ENCODE peak calls at places on chromosome 10, in nine cellular contexts. T is mammary epithelial cell, Q is H9, K is IMR-90, G is neural progenitor cell, C is GM23248, A is PC-9, P is MM.1S, S is endothelial cell of umbilical vein. V is an unnamed sample.

GRCh38 chr10:116655573-116655972 is 34.8 kb downstream of the PNLIPRP2 start:
- DNase-seq in Q (no peak), G (no peak), A (no peak), C (no peak), K (no peak), T (no peak), P (no peak), S (no peak), V (no peak)

GRCh38 chr10:5040010-5040635 is 36.5 kb upstream of the AKR1C2 start:
- DNase-seq in T (no peak), P (no peak), K (no peak), A (no peak), Q (no peak), S (no peak), C (no peak), G (no peak), V (no peak)

GRCh38 chr10:129307141-129307540 is 159.9 kb upstream of the MGMT start:
- DNase-seq in K (no peak), P (no peak), S (no peak), T (no peak), Q (no peak), A (no peak), C (no peak), G (no peak), V (no peak)

GRCh38 chr10:12389154-12389734 is 39.9 kb downstream of the CAMK1D start:
- DNase-seq in A (peak; percentile 36), C (no peak), K (no peak), Q (no peak), S (no peak), P (no peak), T (no peak), G (no peak), V (no peak)

GRCh38 chr10:24428410-24428782 is 219.5 kb downstream of the KIAA1217 start:
- DNase-seq in A (peak; percentile 92), Q (no peak), G (no peak), K (peak; percentile 70), C (peak; percentile 88), T (peak; percentile 86), S (no peak), P (no peak), V (peak; percentile 78)

GRCh38 chr10:94279835-94280709 is 82.7 kb downstream of the NOC3L start:
- DNase-seq in A (no peak), Q (peak; percentile 82), P (peak; percentile 57), S (peak; percentile 72), C (peak; percentile 72), K (peak; percentile 29), T (peak; percentile 37), G (peak; percentile 80), V (no peak)

GRCh38 chr10:130194194-130194990 is 58.2 kb downstream of the GLRX3 start:
- DNase-seq in G (no peak), C (no peak), A (no peak), K (peak; percentile 10), Q (no peak), T (no peak), S (no peak), P (no peak), V (no peak)

GRCh38 chr10:32210306-32211045 is 136.5 kb downstream of the EPC1 start:
- DNase-seq in A (no peak), T (peak; percentile 44), G (peak; percentile 26), K (peak; percentile 59), Q (peak; percentile 43), P (no peak), C (peak; percentile 80), S (peak; percentile 69), V (peak; percentile 31)

GRCh38 chr10:128865398-128865797 is 601.6 kb upstream of the MGMT start:
- DNase-seq in Q (no peak), P (no peak), T (no peak), C (no peak), K (no peak), S (no peak), G (no peak), A (no peak), V (no peak)

GRCh38 chr10:75400769-75401568 is 595 bp downstream of the ZNF503 start:
- DNase-seq in G (peak; percentile 72), A (peak; percentile 32), T (peak; percentile 49), K (peak; percentile 56), C (peak; percentile 90), Q (peak; percentile 54), S (peak; percentile 20), P (peak; percentile 65), V (no peak)

GRCh38 chr10:26157734-26158133 is 58.8 kb upstream of the GAD2 start:
- DNase-seq in K (no peak), S (no peak), A (no peak), C (no peak), G (peak; percentile 31), P (no peak), T (no peak), Q (no peak), V (no peak)

GRCh38 chr10:68543004-68543918 is 15.9 kb upstream of the SLC25A16 start:
- DNase-seq in T (peak; percentile 96), C (peak; percentile 82), S (no peak), G (no peak), P (no peak), A (peak; percentile 95), Q (no peak), K (peak; percentile 84), V (peak; percentile 87)

GRCh38 chr10:17445400-17445998 is 8.9 kb downstream of the ST8SIA6 start:
- DNase-seq in P (no peak), G (peak; percentile 15), S (no peak), Q (no peak), K (no peak), C (no peak), T (peak; percentile 5), A (peak; percentile 41), V (no peak)

GRCh38 chr10:14567421-14567820 is 207.3 kb downstream of the FAM107B start:
- DNase-seq in S (no peak), G (no peak), C (no peak), K (no peak), P (no peak), A (no peak), Q (no peak), T (no peak), V (no peak)

GRCh38 chr10:59903871-59904270 is 2.5 kb downstream of the CCDC6 start:
- DNase-seq in T (peak; percentile 40), Q (no peak), C (peak; percentile 75), G (no peak), A (no peak), S (no peak), K (peak; percentile 22), P (no peak), V (peak; percentile 50)

GRCh38 chr10:59896186-59896585 is 10.2 kb downstream of the CCDC6 start:
- DNase-seq in T (no peak), S (no peak), A (no peak), C (no peak), Q (no peak), K (no peak), G (no peak), P (no peak), V (no peak)

GRCh38 chr10:59898125-59898835 is 8.1 kb downstream of the CCDC6 start:
- DNase-seq in A (no peak), C (no peak), T (no peak), P (no peak), K (no peak), S (no peak), Q (no peak), G (no peak), V (no peak)

GRCh38 chr10:59901481-59901880 is 4.9 kb downstream of the CCDC6 start:
- DNase-seq in K (no peak), P (no peak), S (no peak), C (no peak), T (peak; percentile 50), G (no peak), Q (no peak), A (peak; percentile 83), V (no peak)

GRCh38 chr10:59900044-59900727 is 6.2 kb downstream of the CCDC6 start:
- DNase-seq in S (no peak), Q (no peak), C (no peak), K (no peak), P (no peak), G (no peak), A (no peak), T (no peak), V (no peak)
- H3K4me1 ChIP-seq in S (peaks cover 9% of the 10 kb centered on the region), Q (peaks cover 16% of the 10 kb centered on the region), C (peaks cover 28% of the 10 kb centered on the region), K (peaks cover 11% of the 10 kb centered on the region), P (peaks cover 6% of the 10 kb centered on the region), G (peaks cover 13% of the 10 kb centered on the region), A (peaks cover 42% of the 10 kb centered on the region), T (peaks cover 61% of the 10 kb centered on the region), V (peaks cover 11% of the 10 kb centered on the region)

GRCh38 chr10:76432274-76433012 is 1001.0 kb downstream of the LRMDA start:
- DNase-seq in S (no peak), C (peak; percentile 87), K (peak; percentile 74), Q (no peak), T (peak; percentile 74), G (no peak), A (peak; percentile 79), P (no peak), V (peak; percentile 85)

GRCh38 chr10:76436367-76436766 is 1004.9 kb downstream of the LRMDA start:
- DNase-seq in K (no peak), Q (no peak), C (no peak), T (no peak), P (no peak), A (no peak), S (no peak), G (no peak), V (no peak)

GRCh38 chr10:76435154-76435553 is 1003.7 kb downstream of the LRMDA start:
- DNase-seq in A (no peak), K (no peak), Q (no peak), G (no peak), T (no peak), P (no peak), C (peak; percentile 19), S (no peak), V (no peak)

GRCh38 chr10:76433161-76434005 is 1002.0 kb downstream of the LRMDA start:
- DNase-seq in P (no peak), C (no peak), T (peak; percentile 54), S (no peak), G (no peak), A (peak; percentile 71), K (no peak), Q (no peak), V (no peak)

DNA sequence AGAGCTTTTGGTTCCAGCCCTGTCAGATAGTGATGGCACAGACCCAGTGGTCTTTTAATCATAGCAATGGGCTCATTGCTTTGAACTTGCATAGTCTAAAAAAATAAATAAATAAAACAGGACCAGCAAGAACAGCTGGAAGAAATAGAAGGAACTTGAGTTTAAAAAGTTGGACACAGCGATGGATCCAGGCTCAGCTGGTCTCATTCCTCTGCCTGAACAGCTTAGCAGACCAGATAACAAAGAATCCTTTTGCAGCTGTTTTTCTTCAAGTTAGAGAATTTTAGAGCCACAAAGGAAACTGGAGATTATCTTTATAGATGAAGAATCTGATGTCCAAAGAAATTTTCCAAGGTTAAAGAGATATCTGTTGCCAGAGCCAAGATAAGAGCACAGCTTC is 1005.6 kb downstream of the LRMDA start:
- DNase-seq in C (no peak), Q (no peak), T (no peak), K (no peak), A (no peak), G (no peak), P (no peak), S (no peak), V (no peak)
- H2AFZ ChIP-seq in C (no peak overlapping the region), Q (no peak overlapping the region), T (no peak overlapping the region), K (no peak overlapping the region), A (no peak overlapping the region), G (no peak overlapping the region), P (no peak overlapping the region), S (no peak overlapping the region), V (no peak overlapping the region)

GRCh38 chr10:108782411-108782810 is 1140.9 kb downstream of the XPNPEP1 start:
- DNase-seq in K (no peak), A (no peak), C (peak; percentile 62), T (no peak), Q (no peak), G (no peak), P (no peak), S (no peak), V (peak; percentile 43)
- H3K9me3 ChIP-seq in K (peaks cover 4% of the 10 kb centered on the region), A (no peaks in the 10 kb centered on the region), C (no peaks in the 10 kb centered on the region), T (peaks cover 6% of the 10 kb centered on the region), Q (no peaks in the 10 kb centered on the region), G (peaks cover 7% of the 10 kb centered on the region), P (no peaks in the 10 kb centered on the region), S (peaks cover under 1% of the 10 kb centered on the region), V (no peaks in the 10 kb centered on the region)

GRCh38 chr10:132187421-132188138 is 832 bp downstream of the DPYSL4 start:
- DNase-seq in C (peak; percentile 39), S (peak; percentile 12), K (no peak), Q (no peak), G (peak; percentile 76), P (no peak), A (no peak), T (no peak), V (no peak)
- H3K4me1 ChIP-seq in C (no peaks in the 10 kb centered on the region), S (no peaks in the 10 kb centered on the region), K (peaks cover 4% of the 10 kb centered on the region), Q (no peaks in the 10 kb centered on the region), G (peaks cover 6% of the 10 kb centered on the region), P (peaks cover 2% of the 10 kb centered on the region), A (no peaks in the 10 kb centered on the region), T (peaks cover 14% of the 10 kb centered on the region), V (peaks cover 14% of the 10 kb centered on the region)